ENCODE peak calls at places on chromosomes 12 and 14, in four cellular contexts. M is HepG2, A is GM12878, F is K562. H is an unnamed sample.

GRCh38 chr12:130825771-130826150 is 13.3 kb downstream of the STX2 start:
- DNase-seq in F (peak; percentile 63), M (no peak), A (no peak), H (no peak)

GRCh38 chr12:121536929-121537813 is 43.7 kb downstream of the KDM2B start:
- DNase-seq in F (peak; percentile 83), M (peak; percentile 76), A (peak; percentile 82), H (peak; percentile 40)

GRCh38 chr14:83342590-83342989 is 1808.9 kb upstream of the SEL1L start:
- DNase-seq in A (no peak), M (no peak), F (no peak), H (no peak)

GRCh38 chr12:112906712-112907414 is at the start of gene OAS1:
- DNase-seq in F (no peak), M (peak; percentile 72), A (peak; percentile 89), H (no peak)

GRCh38 chr12:112046003-112046402 is 32.8 kb downstream of the ERP29 start:
- DNase-seq in M (no peak), A (no peak), F (no peak), H (no peak)

GRCh38 chr12:96386794-96387193 is 13.4 kb downstream of the CDK17 start:
- DNase-seq in F (no peak), A (no peak), M (no peak), H (no peak)

GRCh38 chr12:120961604-120962486 is 16.5 kb upstream of the HNF1A start:
- DNase-seq in A (no peak), F (no peak), M (no peak), H (peak; percentile 46)

GRCh38 chr12:43109626-43110345 is 442.2 kb downstream of the ADAMTS20 start:
- DNase-seq in F (no peak), M (no peak), A (no peak), H (no peak)

GRCh38 chr12:10174986-10175614 is 3.2 kb upstream of the OLR1 start:
- DNase-seq in M (no peak), F (no peak), A (no peak), H (no peak)

GRCh38 chr12:128684357-128684756 is 139.4 kb downstream of the SLC15A4 start:
- DNase-seq in F (no peak), A (no peak), M (no peak), H (no peak)

GRCh38 chr14:56241441-56241840 is 123.2 kb downstream of the PELI2 start:
- DNase-seq in A (no peak), M (no peak), F (no peak), H (no peak)

GRCh38 chr14:81571437-81571836 is 37.8 kb upstream of the SEL1L start:
- DNase-seq in A (no peak), M (no peak), F (no peak), H (no peak)

GRCh38 chr14:81562818-81563217 is 29.2 kb upstream of the SEL1L start:
- DNase-seq in A (no peak), F (no peak), M (no peak), H (no peak)

GRCh38 chr14:81561084-81561775 is 27.6 kb upstream of the SEL1L start:
- DNase-seq in A (no peak), M (no peak), F (no peak), H (no peak)

GRCh38 chr14:81565441-81566290 is 32.0 kb upstream of the SEL1L start:
- DNase-seq in M (peak; percentile 24), F (peak; percentile 13), A (no peak), H (peak; percentile 45)
- TF ChIP-seq FOXK2 in M (no peak), F (no peak), A (no peak), H (no peak)

GRCh38 chr14:50837271-50837670 is 6.3 kb upstream of the NIN start:
- DNase-seq in M (no peak), F (no peak), A (no peak), H (no peak)

GRCh38 chr14:50832935-50833607 is 2.1 kb upstream of the NIN start:
- DNase-seq in A (no peak), M (peak; percentile 31), F (no peak), H (no peak)

GRCh38 chr14:50836515-50836914 is 5.6 kb upstream of the NIN start:
- DNase-seq in A (no peak), M (no peak), F (no peak), H (no peak)

GRCh38 chr14:50834802-50835276 is 3.9 kb upstream of the NIN start:
- DNase-seq in M (peak; percentile 25), A (no peak), F (no peak), H (no peak)

DNA sequence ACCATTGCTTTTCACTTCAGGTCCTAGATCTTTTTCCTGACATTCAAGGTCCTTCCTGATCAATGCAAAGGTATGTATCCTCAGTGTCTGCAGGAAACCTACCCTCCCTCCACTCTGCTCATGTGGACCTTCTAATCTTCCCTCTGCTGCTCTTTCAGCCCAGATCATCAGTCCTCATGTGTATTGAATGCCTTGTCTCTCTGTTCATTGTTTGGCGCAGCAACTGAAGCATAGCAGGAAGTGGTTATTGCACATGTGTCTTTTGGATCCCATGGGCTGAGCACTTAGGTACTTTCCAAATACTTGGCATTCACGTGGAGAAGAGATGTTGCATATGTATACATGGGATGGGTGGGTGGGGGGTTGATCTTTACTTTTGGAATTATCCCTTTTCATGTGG is 4.3 kb upstream of the NIN start:
- DNase-seq in M (peak; percentile 61), A (peak; percentile 79), F (no peak), H (no peak)
- TF ChIP-seq FOXK2 in M (no peak), A (no peak), F (no peak), H (no peak)

DNA sequence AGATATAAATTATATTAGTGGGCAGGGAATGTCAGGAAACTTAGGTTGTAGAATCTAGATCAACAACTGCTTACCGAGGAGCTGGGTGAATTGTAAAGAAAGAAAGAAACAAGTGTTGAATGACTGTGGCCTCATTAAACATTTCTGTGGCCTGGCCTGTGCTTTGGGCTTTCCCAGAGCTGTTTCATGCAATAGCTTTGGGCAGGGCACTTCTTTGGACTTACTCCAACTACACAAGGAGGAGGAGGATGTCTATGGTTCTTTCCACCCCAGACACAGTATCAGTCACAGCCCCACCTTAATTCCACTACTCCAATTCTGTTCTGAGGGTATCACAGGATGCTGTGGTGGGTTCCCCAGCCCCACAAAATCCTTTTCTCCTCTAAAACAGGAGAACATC is 38.0 kb downstream of the DPF3 start:
- DNase-seq in M (no peak), A (peak; percentile 33), F (no peak), H (no peak)
- TF ChIP-seq FOXK2 in M (no peak), A (no peak), F (no peak), H (no peak)

GRCh38 chr14:61455351-61455750 is 134.0 kb downstream of the PRKCH start:
- DNase-seq in M (no peak), F (no peak), A (no peak), H (no peak)
- TF ChIP-seq FOXK2 in M (no peak), F (no peak), A (no peak), H (no peak)

DNA sequence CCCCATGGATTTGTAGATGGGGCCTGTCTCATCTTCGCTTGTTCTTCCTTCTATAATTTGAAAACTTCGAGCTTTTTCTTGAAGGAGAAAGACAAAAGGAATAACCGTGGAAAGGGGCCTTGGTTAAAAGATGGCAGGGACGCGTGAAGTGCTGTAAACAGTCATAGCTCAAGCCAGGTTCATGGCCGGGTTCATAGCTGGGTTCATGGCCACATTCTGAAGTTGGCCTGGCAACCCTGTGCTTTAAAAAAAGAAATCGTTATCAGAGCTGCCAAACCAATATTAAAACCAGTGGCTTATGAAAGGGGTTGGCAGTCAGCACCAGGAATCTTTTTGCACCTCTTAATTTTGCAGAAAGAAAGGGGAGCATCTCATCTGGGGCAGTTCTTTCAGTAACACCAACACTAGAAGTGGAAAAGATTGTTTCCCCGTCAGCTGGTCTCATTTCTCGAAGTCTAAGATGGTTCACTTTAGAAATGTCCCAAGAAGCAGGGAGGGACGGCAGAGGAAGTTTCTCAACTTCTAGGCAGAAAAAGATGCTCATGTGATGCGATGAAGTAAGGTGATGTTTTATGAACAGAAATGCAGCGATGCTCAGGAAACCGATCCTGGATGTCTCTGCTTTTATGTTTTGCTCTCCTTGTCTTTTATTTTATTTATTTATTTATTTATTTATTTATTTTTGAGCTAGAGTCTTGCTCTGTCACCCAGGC is 193.1 kb upstream of the TBX3 start:
- DNase-seq in A (no peak), M (no peak), F (no peak), H (no peak)
- TF ChIP-seq FOXK2 in A (no peak), M (no peak), F (no peak), H (no peak)

GRCh38 chr12:59937148-59937547 is 341.3 kb downstream of the SLC16A7 start:
- DNase-seq in M (no peak), A (no peak), F (no peak), H (no peak)

GRCh38 chr12:59938190-59938962 is 342.5 kb downstream of the SLC16A7 start:
- DNase-seq in F (no peak), M (no peak), A (no peak), H (no peak)

GRCh38 chr12:59934486-59934885 is 338.7 kb downstream of the SLC16A7 start:
- DNase-seq in A (no peak), F (no peak), M (no peak), H (no peak)

GRCh38 chr12:59940676-59941342 is 345.0 kb downstream of the SLC16A7 start:
- DNase-seq in M (peak; percentile 9), A (no peak), F (no peak), H (no peak)

DNA sequence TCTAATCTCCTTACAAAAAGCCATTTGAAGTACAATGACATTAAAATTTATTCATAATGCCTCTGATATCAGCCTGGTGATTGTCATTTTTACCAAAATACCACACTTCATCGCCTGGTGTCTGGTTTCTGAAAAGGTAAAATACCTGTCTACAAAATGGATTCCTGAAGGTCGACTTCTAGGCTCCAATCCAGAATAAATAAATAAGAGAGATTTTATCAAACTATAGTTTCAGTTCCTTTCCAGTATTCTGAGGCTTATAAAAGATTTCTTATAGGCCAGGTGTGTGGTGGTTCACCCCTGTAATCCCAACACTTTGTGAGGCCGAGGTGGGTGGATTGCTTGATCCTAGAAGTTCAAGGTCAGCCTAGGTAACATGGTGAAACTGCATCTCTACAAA is 340.7 kb downstream of the SLC16A7 start:
- DNase-seq in A (no peak), F (no peak), M (no peak), H (no peak)
- TF ChIP-seq FOXK2 in A (no peak), F (no peak), M (no peak), H (no peak)

GRCh38 chr12:53482626-53483165 is 16.6 kb downstream of the MAP3K12 start:
- DNase-seq in F (no peak), A (no peak), M (no peak), H (no peak)

GRCh38 chr12:53484686-53485567 is 14.3 kb downstream of the MAP3K12 start:
- DNase-seq in F (no peak), M (no peak), A (no peak), H (no peak)

GRCh38 chr12:53483979-53484377 is 15.3 kb downstream of the MAP3K12 start:
- DNase-seq in F (no peak), M (no peak), A (no peak), H (no peak)

GRCh38 chr12:53481957-53482586 is 17.2 kb downstream of the MAP3K12 start:
- DNase-seq in F (no peak), A (no peak), M (peak; percentile 49), H (peak; percentile 39)

GRCh38 chr12:53483225-53483978 is 15.9 kb downstream of the MAP3K12 start:
- DNase-seq in F (no peak), A (no peak), M (no peak), H (no peak)
- TF ChIP-seq FOXK2 in F (no peak), A (no peak), M (no peak), H (no peak)

H was measured in HEK293T.